ENCODE peak calls at places on chromosome 19, in seven cellular contexts. B is AG09319; L is stimulated activated CD4-positive, alpha-beta T cell treated with anti-CD3 and anti-CD28 coated beads, Interleukin-2, amount 100 ng/mL, for 4 hours; I is activated T-helper 1 cell treated with anti-CD3 and anti-CD28 coated beads, Interleukin-12 subunit alpha, Interleukin-12 subunit beta, Interleukin-2, Interleukin-4 antibody, amounts not matched to agents 30 ng/mL and 10 ng/mL and 1 ng/mL, durations not matched to agents 14 hours and 24 hours and 36 hours; E is IMR-90; X is mesothelial cell of epicardium; N is Calu3. D is an unnamed sample.

GRCh38 chr19:492091-492531 is 4.2 kb upstream of the MADCAM1 start:
- DNase-seq in B (no peak), L (no peak), I (no peak), E (no peak), X (no peak), N (no peak), D (no peak)

GRCh38 chr19:14073925-14074838 is 1.6 kb downstream of the MISP3 start:
- DNase-seq in B (no peak), L (no peak), I (no peak), E (peak; percentile 25), X (no peak), N (peak; percentile 44), D (no peak)

GRCh38 chr19:55160986-55161365 is 3.4 kb upstream of the TNNI3 start:
- DNase-seq in B (no peak), L (no peak), I (no peak), E (no peak), X (no peak), N (no peak), D (no peak)

GRCh38 chr19:39335168-39335567 is 675 bp downstream of the GMFG start:
- DNase-seq in B (no peak), L (no peak), I (no peak), E (no peak), X (no peak), N (no peak), D (peak; percentile 50)

GRCh38 chr19:19355606-19356139 is 35.0 kb downstream of the MAU2 start:
- DNase-seq in B (no peak), L (no peak), I (no peak), E (no peak), X (no peak), N (no peak), D (no peak)

GRCh38 chr19:19061491-19061890 is 2.3 kb upstream of the SLC25A42 start:
- DNase-seq in B (no peak), L (no peak), I (no peak), E (no peak), X (no peak), N (no peak), D (no peak)

GRCh38 chr19:50462970-50463369 is 13.3 kb upstream of the EMC10 start:
- DNase-seq in B (no peak), L (no peak), I (no peak), E (no peak), X (no peak), N (no peak), D (no peak)

GRCh38 chr19:3979289-3979673 is 6.0 kb downstream of the EEF2 start:
- DNase-seq in B (no peak), L (no peak), I (no peak), E (no peak), X (no peak), N (no peak), D (no peak)

GRCh38 chr19:39247701-39248664 is 673 bp downstream of the IFNL4 start:
- DNase-seq in B (no peak), L (no peak), I (no peak), E (no peak), X (no peak), N (no peak), D (no peak)

GRCh38 chr19:8515317-8515716 is 1.4 kb upstream of the ZNF414 start:
- DNase-seq in B (no peak), L (peak; percentile 27), I (peak; percentile 69), E (no peak), X (no peak), N (no peak), D (no peak)

GRCh38 chr19:33441277-33441699 is 67.8 kb downstream of the CEBPG start:
- DNase-seq in B (no peak), L (no peak), I (no peak), E (no peak), X (no peak), N (no peak), D (no peak)

GRCh38 chr19:12788025-12788681 is 3.1 kb upstream of the JUNB start:
- DNase-seq in B (no peak), L (no peak), I (no peak), E (no peak), X (no peak), N (no peak), D (no peak)

GRCh38 chr19:6531163-6531955 is 533 bp downstream of the TNFSF9 start:
- DNase-seq in B (no peak), L (no peak), I (no peak), E (no peak), X (no peak), N (no peak), D (no peak)

GRCh38 chr19:42076375-42076944 is 494 bp downstream of the ZNF574 start:
- DNase-seq in B (no peak), L (peak; percentile 19), I (no peak), E (no peak), X (no peak), N (no peak), D (no peak)

GRCh38 chr19:31346184-31346583 is 3.1 kb downstream of the TSHZ3 start:
- DNase-seq in B (no peak), L (no peak), I (no peak), E (no peak), X (no peak), N (no peak), D (no peak)

D was measured in GDM1.